ENCODE peak calls at places on chromosomes 16 and 17, in seven cellular contexts. K is K562; I is IMR-90; V is brain microvascular endothelial cell; Z is CD4-positive, CD25-positive, alpha-beta regulatory T cell; A is left ventricle myocardium inferior; Q is neuronal stem cell. C is an unnamed sample.

GRCh38 chr16:75462804-75463203 is 1.7 kb downstream of the TMEM170A start:
- DNase-seq in K (no peak), I (no peak), V (no peak), Z (peak; percentile 78), A (no peak), Q (no peak), C (no peak)

GRCh38 chr16:81513204-81514040 is 68.8 kb downstream of the CMIP start:
- DNase-seq in K (no peak), I (no peak), V (no peak), Z (no peak), A (peak; percentile 72), Q (no peak), C (no peak)

GRCh38 chr17:58565389-58566311 is 51.2 kb upstream of the MTMR4 start:
- DNase-seq in K (no peak), I (no peak), V (no peak), Z (no peak), A (no peak), Q (no peak), C (no peak)

GRCh38 chr17:48611213-48611612 is 396 bp upstream of the HOXB7 start:
- DNase-seq in K (no peak), I (peak; percentile 43), V (no peak), Z (no peak), A (no peak), Q (no peak), C (no peak)

GRCh38 chr16:3950343-3951193 is 70.1 kb upstream of the CREBBP start:
- DNase-seq in K (peak; percentile 32), I (peak; percentile 99), V (peak; percentile 96), Z (no peak), A (peak; percentile 86), Q (no peak), C (peak; percentile 58)

GRCh38 chr17:55547027-55547670 is 35.9 kb upstream of the SMIM36 start:
- DNase-seq in K (no peak), I (peak; percentile 10), V (no peak), Z (no peak), A (no peak), Q (no peak), C (no peak)

GRCh38 chr17:65013613-65014391 is 42.7 kb downstream of the GNA13 start:
- DNase-seq in K (no peak), I (peak; percentile 93), V (peak; percentile 84), Z (peak; percentile 54), A (no peak), Q (no peak), C (no peak)

GRCh38 chr17:45775576-45776011 is 8.5 kb upstream of the CRHR1 start:
- DNase-seq in K (no peak), I (no peak), V (no peak), Z (no peak), A (peak; percentile 56), Q (no peak), C (no peak)

GRCh38 chr17:59641799-59642484 is 22.2 kb downstream of the CLTC start:
- DNase-seq in K (no peak), I (no peak), V (no peak), Z (peak; percentile 82), A (no peak), Q (no peak), C (no peak)

DNA sequence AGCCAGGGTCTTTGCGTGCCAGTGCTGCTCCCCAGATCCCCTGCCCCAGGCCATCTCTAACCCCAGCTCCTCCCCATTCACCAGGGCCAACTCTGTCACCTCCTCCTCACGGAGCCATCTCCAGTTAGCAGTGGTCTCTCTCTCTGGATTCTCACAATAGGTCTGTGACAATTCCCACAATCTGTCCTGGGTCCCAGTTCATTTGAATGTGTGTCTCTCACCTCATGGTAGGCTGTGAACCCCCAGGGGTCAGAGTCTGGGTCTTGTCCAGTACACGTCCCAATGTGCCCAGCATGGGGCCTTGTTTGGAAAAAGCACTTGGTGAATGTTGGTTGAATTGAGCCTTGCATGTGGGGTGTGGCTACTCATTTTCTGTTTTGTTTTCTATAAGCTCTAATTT is 205.3 kb downstream of the PHKB start:
- DNase-seq in K (no peak), I (no peak), V (no peak), Z (no peak), A (no peak), Q (no peak), C (no peak)
- H3K27ac ChIP-seq in K (no peak overlapping the region), I (no peak overlapping the region), V (no peak overlapping the region), Z (no peak overlapping the region), A (no peak overlapping the region), Q (no peak overlapping the region), C (no peak overlapping the region)

DNA sequence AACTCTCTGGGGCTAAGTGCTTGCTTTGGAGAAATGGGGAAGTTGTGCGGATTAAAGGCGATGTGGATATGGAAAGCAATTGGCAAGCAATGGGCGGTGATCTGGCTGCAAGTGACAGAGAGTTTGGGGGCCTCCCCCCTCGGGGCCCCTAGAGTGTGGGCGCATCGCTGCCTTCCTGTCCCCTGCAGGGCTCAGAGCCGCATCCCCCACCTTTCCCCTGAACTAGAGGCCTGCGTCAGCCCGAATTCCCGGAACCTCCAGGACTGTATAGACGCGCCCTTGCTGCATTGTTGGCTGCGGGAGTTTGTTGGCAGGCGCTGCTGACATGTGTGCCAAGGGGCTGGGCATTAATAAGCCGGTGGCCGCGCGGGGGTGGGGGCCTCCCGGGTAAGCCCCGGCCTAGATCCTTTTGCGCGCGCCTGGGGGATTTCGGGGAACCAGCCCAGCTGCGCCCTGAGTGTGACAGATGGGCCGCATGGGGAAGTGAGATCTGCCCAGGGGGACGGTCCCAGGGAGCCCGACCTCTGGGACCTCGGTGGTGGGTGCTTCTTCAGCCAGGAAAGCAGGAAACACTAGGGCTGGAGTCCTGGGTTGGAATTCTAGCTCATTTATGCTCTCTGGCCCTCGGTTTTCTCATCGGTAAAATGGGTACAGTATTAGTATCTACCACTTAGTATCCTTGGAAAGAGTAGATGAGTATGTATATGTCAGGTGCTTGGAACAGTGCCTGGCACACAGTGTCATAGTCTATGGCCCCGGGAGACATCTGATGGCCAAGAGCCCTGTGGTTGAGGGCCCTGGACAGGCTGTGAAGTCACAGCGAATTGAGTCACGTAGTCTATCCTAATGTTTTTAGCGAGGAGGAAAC is 1.0 kb downstream of the EEF2K start:
- DNase-seq in K (peak; percentile 70), I (peak; percentile 57), V (no peak), Z (peak; percentile 67), A (peak; percentile 89), Q (no peak), C (peak; percentile 80)
- H3K27ac ChIP-seq in K (peak overlapping the region; percentile 70), I (peak overlapping the region; percentile 71), V (peak overlapping the region; percentile 29), Z (peak overlapping the region; percentile 73), A (peak overlapping the region; percentile 98), Q (no peak overlapping the region), C (peak overlapping the region; percentile 93)

DNA sequence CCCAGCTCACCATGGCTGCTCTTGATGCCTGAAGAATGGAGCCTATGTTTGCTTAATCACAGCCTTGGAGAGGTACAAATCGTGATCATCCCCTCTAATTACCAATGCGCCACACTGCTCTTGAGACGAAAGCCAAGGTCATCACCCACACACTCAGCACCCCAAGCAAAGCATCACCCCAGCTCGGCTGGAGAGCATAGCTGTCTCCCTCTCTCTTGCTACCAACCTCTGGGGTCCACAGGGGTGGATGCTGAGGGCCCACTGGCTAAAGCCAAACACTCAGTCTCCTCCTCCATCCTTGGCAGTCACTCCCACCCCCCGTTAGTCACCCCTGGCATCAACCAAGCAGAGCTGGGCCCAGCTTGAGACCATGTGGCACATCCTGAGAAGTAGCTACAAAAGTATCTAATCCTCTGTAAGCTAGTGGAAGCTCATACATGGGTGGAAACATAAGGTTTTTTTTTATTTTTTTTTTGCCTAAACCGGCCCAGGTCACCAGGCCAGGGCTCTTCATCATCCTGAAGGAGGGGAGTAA is 44.8 kb downstream of the PIMREG start:
- DNase-seq in K (no peak), I (no peak), V (no peak), Z (no peak), A (no peak), Q (no peak), C (no peak)
- H3K27ac ChIP-seq in K (no peak overlapping the region), I (no peak overlapping the region), V (no peak overlapping the region), Z (no peak overlapping the region), A (no peak overlapping the region), Q (no peak overlapping the region), C (no peak overlapping the region)

GRCh38 chr17:20944014-20944905 is 98.6 kb downstream of the USP22 start:
- DNase-seq in K (peak; percentile 6), I (no peak), V (no peak), Z (peak; percentile 48), A (no peak), Q (no peak), C (peak; percentile 73)

GRCh38 chr17:20952183-20952582 is 90.6 kb downstream of the USP22 start:
- DNase-seq in K (no peak), I (no peak), V (no peak), Z (no peak), A (no peak), Q (no peak), C (no peak)

GRCh38 chr17:20954794-20955193 is 88.0 kb downstream of the USP22 start:
- DNase-seq in K (no peak), I (no peak), V (no peak), Z (no peak), A (no peak), Q (no peak), C (no peak)

GRCh38 chr17:20948984-20949777 is 93.6 kb downstream of the USP22 start:
- DNase-seq in K (peak; percentile 11), I (no peak), V (no peak), Z (no peak), A (no peak), Q (no peak), C (no peak)
- H3K27ac ChIP-seq in K (no peak overlapping the region), I (no peak overlapping the region), V (no peak overlapping the region), Z (no peak overlapping the region), A (no peak overlapping the region), Q (no peak overlapping the region), C (no peak overlapping the region)

GRCh38 chr16:56423584-56424403 is 1.6 kb downstream of the AMFR start:
- DNase-seq in K (peak; percentile 50), I (no peak), V (no peak), Z (peak; percentile 42), A (no peak), Q (no peak), C (no peak)

GRCh38 chr16:56425439-56425832 is at the start of gene AMFR:
- DNase-seq in K (peak; percentile 87), I (peak; percentile 80), V (no peak), Z (peak; percentile 87), A (peak; percentile 73), Q (peak; percentile 78), C (peak; percentile 81)

GRCh38 chr16:56424791-56425438 is 430 bp downstream of the AMFR start:
- DNase-seq in K (peak; percentile 38), I (no peak), V (no peak), Z (peak; percentile 22), A (peak; percentile 38), Q (peak; percentile 42), C (peak; percentile 41)

GRCh38 chr16:56422896-56423441 is 2.4 kb downstream of the AMFR start:
- DNase-seq in K (peak; percentile 38), I (no peak), V (no peak), Z (no peak), A (no peak), Q (no peak), C (no peak)

DNA sequence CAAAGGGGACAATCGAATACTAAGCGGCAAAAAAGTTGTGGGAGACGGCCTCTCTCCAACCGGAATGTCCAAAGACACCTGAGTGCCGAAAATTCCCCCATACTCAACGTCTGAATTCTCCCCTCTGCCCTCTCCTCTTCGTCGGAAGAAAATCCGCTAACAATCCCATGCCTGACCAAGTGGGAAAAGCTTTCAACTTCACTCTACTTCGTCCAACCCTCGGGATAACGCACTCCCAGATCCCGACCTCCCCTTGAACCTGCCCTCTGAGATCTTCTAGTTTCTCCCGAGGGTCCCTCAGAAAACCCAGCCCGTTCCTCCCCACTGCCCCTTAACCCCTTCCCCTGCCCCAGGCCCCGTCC is 960 bp downstream of the AMFR start:
- DNase-seq in K (no peak), I (no peak), V (no peak), Z (no peak), A (no peak), Q (no peak), C (no peak)
- H3K27ac ChIP-seq in K (peak overlapping the region; percentile 85), I (peak overlapping the region; percentile 84), V (no peak overlapping the region), Z (peak overlapping the region; percentile 10), A (peak overlapping the region; percentile 89), Q (no peak overlapping the region), C (peak overlapping the region; percentile 83)

C was measured in Peyer's patch.